ENCODE peak calls at places on chromosomes 3 and 15, in four cellular contexts. S, T, W and G are unnamed samples.

GRCh38 chr3:86056962-86057361 is 934.0 kb downstream of the VGLL3 start:
- DNase-seq in S (no peak), T (no peak), W (no peak), G (no peak)

GRCh38 chr3:48561045-48561736 is 2.4 kb downstream of the UCN2 start:
- DNase-seq in S (peak), T (peak), W (peak), G (peak)

GRCh38 chr15:50051811-50052419 is 67.1 kb downstream of the ATP8B4 start:
- DNase-seq in S (no peak), T (peak), W (no peak), G (no peak)

GRCh38 chr3:81788650-81789049 is 27.2 kb upstream of the GBE1 start:
- DNase-seq in S (no peak), T (peak), W (no peak), G (peak)

GRCh38 chr3:29694783-29695182 is 413.9 kb downstream of the RBMS3 start:
- DNase-seq in S (no peak), T (no peak), W (no peak), G (no peak)

GRCh38 chr15:43828061-43828657 is 1.4 kb downstream of the WDR76 start:
- DNase-seq in S (no peak), T (peak), W (no peak), G (peak)

GRCh38 chr3:31776016-31776415 is 205.0 kb downstream of the OSBPL10 start:
- DNase-seq in S (no peak), T (no peak), W (no peak), G (no peak)

GRCh38 chr3:143951351-143951971 is 20.2 kb upstream of the DIPK2A start:
- DNase-seq in S (no peak), T (peak), W (no peak), G (peak)

GRCh38 chr15:96947830-96948229 is 617.3 kb downstream of the NR2F2 start:
- DNase-seq in S (no peak), T (no peak), W (no peak), G (no peak)

GRCh38 chr3:149751551-149751950 is 738 bp downstream of the COMMD2 start:
- DNase-seq in S (no peak), T (no peak), W (no peak), G (no peak)

GRCh38 chr15:78977091-78977571 is 32.3 kb upstream of the CTSH start:
- DNase-seq in S (no peak), T (peak), W (no peak), G (peak)

GRCh38 chr3:177610677-177611654 is 413.7 kb upstream of the TBL1XR1 start:
- DNase-seq in S (no peak), T (no peak), W (no peak), G (no peak)

GRCh38 chr3:53718462-53718861 is 127.8 kb downstream of the CHDH start:
- DNase-seq in S (no peak), T (no peak), W (no peak), G (no peak)

GRCh38 chr3:29763115-29763514 is 482.2 kb downstream of the RBMS3 start:
- DNase-seq in S (no peak), T (no peak), W (no peak), G (no peak)

GRCh38 chr3:112671930-112672715 is 31.2 kb upstream of the CCDC80 start:
- DNase-seq in S (no peak), T (no peak), W (no peak), G (no peak)

GRCh38 chr3:136817448-136817847 is 1.5 kb upstream of the SLC35G2 start:
- DNase-seq in S (no peak), T (no peak), W (no peak), G (no peak)

GRCh38 chr3:133367431-133367830 is 32.4 kb upstream of the BFSP2 start:
- DNase-seq in S (no peak), T (no peak), W (no peak), G (no peak)

GRCh38 chr15:89132611-89133242 is 44.5 kb downstream of the ABHD2 start:
- DNase-seq in S (peak), T (no peak), W (no peak), G (no peak)

GRCh38 chr15:87118424-87118823 is 1038.8 kb downstream of the AGBL1 start:
- DNase-seq in S (no peak), T (no peak), W (no peak), G (no peak)

GRCh38 chr15:63283126-63283525 is 5.7 kb downstream of the APH1B start:
- DNase-seq in S (peak), T (no peak), W (peak), G (no peak)

GRCh38 chr15:51803961-51804360 is 25.5 kb upstream of the TMOD3 start:
- DNase-seq in S (no peak), T (no peak), W (no peak), G (no peak)

GRCh38 chr15:71874245-71874644 is 63.9 kb downstream of the NR2E3 start:
- DNase-seq in S (no peak), T (peak), W (no peak), G (peak)

GRCh38 chr3:123692041-123692440 is 107.2 kb upstream of the HACD2 start:
- DNase-seq in S (peak), T (no peak), W (no peak), G (no peak)

GRCh38 chr15:70254186-70254974 is 156.7 kb upstream of the TLE3 start:
- DNase-seq in S (peak), T (no peak), W (no peak), G (no peak)

GRCh38 chr15:64842986-64843561 is 1.4 kb downstream of the PLEKHO2 start:
- DNase-seq in S (peak), T (peak), W (peak), G (peak)

GRCh38 chr3:127458698-127459097 is 131.8 kb downstream of the TPRA1 start:
- DNase-seq in S (no peak), T (peak), W (no peak), G (peak)

GRCh38 chr3:158381274-158381868 is 189.6 kb upstream of the MLF1 start:
- DNase-seq in S (no peak), T (no peak), W (no peak), G (no peak)

GRCh38 chr15:28082891-28083688 is 16.0 kb downstream of the OCA2 start:
- DNase-seq in S (no peak), T (no peak), W (no peak), G (no peak)

GRCh38 chr15:39502048-39502447 is 78.8 kb upstream of the THBS1 start:
- DNase-seq in S (no peak), T (no peak), W (no peak), G (no peak)

GRCh38 chr3:10782011-10782410 is 34.0 kb upstream of the SLC6A11 start:
- DNase-seq in S (no peak), T (no peak), W (no peak), G (no peak)

GRCh38 chr15:31799711-31800321 is 230.5 kb upstream of the CHRNA7 start:
- DNase-seq in S (no peak), T (peak), W (peak), G (peak)

GRCh38 chr3:24483873-24484272 is 10.8 kb downstream of the THRB start:
- DNase-seq in S (no peak), T (no peak), W (no peak), G (no peak)

GRCh38 chr3:24487325-24488242 is 7.1 kb downstream of the THRB start:
- DNase-seq in S (no peak), T (no peak), W (no peak), G (no peak)

GRCh38 chr3:24482306-24482705 is 12.3 kb downstream of the THRB start:
- DNase-seq in S (no peak), T (no peak), W (no peak), G (no peak)

GRCh38 chr3:24481193-24481592 is 13.5 kb downstream of the THRB start:
- DNase-seq in S (no peak), T (no peak), W (no peak), G (no peak)

GRCh38 chr3:24485511-24485910 is 9.1 kb downstream of the THRB start:
- DNase-seq in S (no peak), T (no peak), W (no peak), G (no peak)
- TF ChIP-seq CTCF in S (no peak), T (no peak), W (no peak), G (no peak)

DNA sequence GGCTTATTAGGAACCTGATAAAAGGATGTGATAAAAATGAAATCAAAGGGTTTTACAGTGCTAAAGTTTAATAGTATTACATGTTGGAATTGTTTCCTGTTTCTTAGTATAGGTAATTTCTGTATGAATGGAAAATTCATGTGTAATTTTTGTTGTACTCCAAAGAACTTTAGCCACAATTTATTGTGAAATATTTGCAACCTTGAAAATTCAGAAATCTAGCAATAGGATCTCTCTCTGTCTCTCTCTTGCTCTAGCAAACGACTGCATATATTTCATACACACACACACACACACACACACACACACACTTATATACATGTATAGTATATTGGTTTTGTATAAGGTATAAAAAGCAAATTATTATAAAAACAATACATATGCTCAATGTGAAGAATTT is 59.6 kb downstream of the PIAS1 start:
- DNase-seq in S (no peak), T (no peak), W (no peak), G (no peak)
- TF ChIP-seq CTCF in S (no peak), T (no peak), W (no peak), G (no peak)

GRCh38 chr3:51684971-51685751 is 14.1 kb downstream of the TEX264 start:
- DNase-seq in S (no peak), T (no peak), W (no peak), G (no peak)
- TF ChIP-seq CTCF in S (no peak), T (no peak), W (peak), G (no peak)

DNA sequence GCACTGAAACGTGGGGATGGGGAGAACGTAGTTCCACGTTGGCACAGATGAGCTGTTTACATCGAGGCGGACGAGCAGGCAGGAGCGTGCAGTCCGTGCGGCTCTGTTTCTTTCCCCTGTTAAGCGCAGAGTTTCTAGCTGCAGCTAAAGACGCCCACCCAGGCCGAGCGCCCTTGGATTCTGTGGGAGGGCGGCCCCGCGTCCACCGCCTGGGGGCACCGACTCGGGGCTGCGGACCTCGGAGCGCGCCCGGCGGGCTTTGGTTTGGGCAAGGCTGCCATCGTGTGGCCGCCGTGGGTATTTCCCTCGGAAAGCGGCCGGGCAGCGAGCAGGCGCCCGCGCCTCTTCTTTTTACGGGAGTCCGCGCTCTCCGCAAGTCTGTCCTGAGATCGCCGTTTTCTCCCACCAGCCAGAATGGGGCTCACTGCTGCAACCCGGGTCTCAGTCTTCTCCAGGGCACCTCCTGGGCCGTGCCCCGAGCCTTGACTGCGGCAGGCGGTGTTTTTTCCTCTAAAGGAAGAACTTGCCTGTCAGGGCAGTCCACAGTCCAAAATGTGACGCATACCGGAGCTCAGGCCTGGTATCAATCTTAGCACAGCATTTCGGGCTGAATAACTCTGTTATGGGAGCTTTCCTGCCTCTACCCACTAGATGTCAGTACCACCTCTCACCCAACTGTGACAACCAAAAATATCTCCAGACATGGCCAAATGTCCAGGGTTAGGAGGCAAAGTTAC is 219.9 kb upstream of the IGF1R start:
- DNase-seq in S (peak), T (peak), W (peak), G (peak)
- TF ChIP-seq CTCF in S (peak), T (peak), W (peak), G (peak)

GRCh38 chr15:99987701-99988100 is 254.5 kb upstream of the LYSMD4 start:
- DNase-seq in S (no peak), T (no peak), W (no peak), G (no peak)
- TF ChIP-seq CTCF in S (no peak), T (no peak), W (no peak), G (no peak)

DNA sequence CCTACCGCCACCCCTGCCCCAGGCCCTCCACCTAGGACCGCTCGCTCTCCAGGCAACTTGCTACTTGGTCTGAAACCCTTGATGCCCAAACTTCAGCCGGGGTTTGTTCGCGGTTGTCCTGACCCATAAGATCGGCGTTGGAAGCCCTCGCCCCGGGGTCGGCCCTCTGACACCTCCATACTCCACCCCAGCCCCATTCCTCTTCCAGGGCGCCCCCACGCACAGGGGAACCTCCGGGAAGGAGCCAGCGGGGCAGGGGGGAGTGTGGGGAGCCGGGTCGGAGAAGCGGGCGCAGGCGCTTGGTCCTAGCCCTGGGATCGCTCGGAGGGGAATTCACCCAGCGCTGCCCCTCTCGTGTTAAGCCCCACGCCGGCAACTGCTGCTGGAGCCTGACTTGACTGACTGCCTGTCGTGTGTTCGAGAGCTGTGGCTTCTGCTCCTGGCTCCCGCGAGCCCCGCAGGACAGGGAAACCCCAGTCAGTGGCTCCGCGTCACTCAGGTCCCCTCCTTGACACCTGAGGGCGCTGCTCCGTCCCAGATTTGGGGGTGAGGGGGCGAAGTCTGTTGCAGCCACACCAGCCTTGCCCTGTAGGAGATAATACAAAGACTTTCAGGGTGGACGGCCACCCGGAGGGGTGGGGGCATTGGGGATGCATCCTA is 675 bp downstream of the RYR3 start:
- DNase-seq in S (no peak), T (no peak), W (no peak), G (no peak)
- TF ChIP-seq CTCF in S (no peak), T (no peak), W (no peak), G (no peak)

GRCh38 chr3:137946341-137946973 is 63.5 kb upstream of the CLDN18 start:
- DNase-seq in S (no peak), T (peak), W (peak), G (peak)
- TF ChIP-seq CTCF in S (peak), T (peak), W (peak), G (peak)

DNA sequence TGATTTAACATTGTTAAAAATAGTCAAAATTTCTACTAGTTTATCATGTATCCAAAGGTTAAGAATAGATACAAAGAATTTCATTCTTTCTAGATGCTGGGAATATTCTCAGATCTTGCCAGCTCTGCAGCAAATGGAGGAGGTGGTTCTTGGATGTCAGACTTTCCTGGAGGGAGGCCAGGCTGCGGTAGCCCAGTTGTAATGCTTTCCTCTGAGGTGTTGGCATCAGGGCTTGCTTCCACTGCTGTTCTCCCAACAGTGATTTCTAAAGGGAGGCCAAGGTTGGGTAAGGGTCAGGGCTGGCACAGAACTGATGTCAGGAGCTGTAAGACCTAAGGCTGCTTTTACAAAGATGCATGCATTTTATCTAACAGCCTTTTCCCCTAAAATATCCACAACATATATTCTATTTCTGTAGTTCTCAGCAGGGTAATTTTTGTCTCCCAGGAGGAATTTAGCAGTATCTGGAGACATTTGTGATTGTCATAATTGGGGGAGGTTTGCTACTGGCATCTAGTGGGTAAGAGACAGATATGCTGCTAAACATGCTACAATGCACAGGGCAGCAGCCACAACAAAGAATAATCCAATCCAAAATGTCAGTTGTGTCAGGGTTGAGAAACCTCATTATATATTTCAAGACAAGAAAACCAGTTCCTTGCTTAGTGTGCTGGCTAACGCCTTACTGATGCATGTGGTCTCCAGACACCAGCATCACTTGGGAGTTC is 42.0 kb upstream of the SPTSSB start:
- DNase-seq in S (no peak), T (no peak), W (peak), G (no peak)
- TF ChIP-seq CTCF in S (no peak), T (peak), W (no peak), G (no peak)